ENCODE peak calls at places on chromosomes 4 and X, in nine cellular contexts. R is transverse colon, G is prostate gland, X is K562, C is GM23338, F is Panc1, Q is breast epithelium, I is HCT116, U is GM12878. K is an unnamed sample.

GRCh38 chrX:48910926-48911406 is 480 bp downstream of the SLC35A2 start:
- DNase-seq in X (peak), I (no peak), U (no peak), Q (no peak), C (no peak), F (no peak), G (no peak), R (no peak), K (no peak)

GRCh38 chr4:141248029-141248428 is 27.3 kb downstream of the ZNF330 start:
- DNase-seq in U (no peak), X (peak), Q (no peak), F (no peak), C (no peak), R (no peak), G (no peak), I (no peak), K (no peak)

GRCh38 chr4:127632420-127633403 is at the start of gene INTU:
- DNase-seq in U (no peak), F (peak), G (peak), Q (peak), I (peak), X (peak), R (peak), C (peak), K (peak)

GRCh38 chrX:98448524-98448923 is 1564.8 kb downstream of the RPA4 start:
- DNase-seq in C (peak), R (no peak), Q (no peak), I (no peak), G (no peak), F (no peak), X (no peak), U (no peak), K (no peak)

GRCh38 chr4:139227729-139228404 is 50.8 kb upstream of the ELF2 start:
- DNase-seq in I (peak), R (no peak), X (peak), Q (no peak), C (peak), U (no peak), F (no peak), G (no peak), K (no peak)

GRCh38 chr4:119286377-119287002 is 35.4 kb downstream of the FABP2 start:
- DNase-seq in R (no peak), I (peak), F (no peak), G (peak), C (peak), Q (no peak), X (peak), U (no peak), K (no peak)

GRCh38 chr4:23788027-23788426 is 101.8 kb downstream of the PPARGC1A start:
- DNase-seq in X (no peak), R (no peak), F (no peak), I (no peak), G (no peak), C (no peak), Q (no peak), U (no peak), K (no peak)

GRCh38 chr4:53563824-53564223 is 27.5 kb downstream of the LNX1 start:
- DNase-seq in F (no peak), Q (no peak), X (no peak), G (no peak), U (peak), C (no peak), R (no peak), I (no peak), K (no peak)

GRCh38 chr4:1206299-1207156 is 34.1 kb upstream of the SPON2 start:
- DNase-seq in F (no peak), R (peak), G (no peak), X (no peak), Q (no peak), U (no peak), I (no peak), C (no peak), K (no peak)

GRCh38 chr4:10082459-10083272 is 33.9 kb downstream of the WDR1 start:
- DNase-seq in C (no peak), F (no peak), G (no peak), Q (no peak), I (no peak), U (no peak), R (peak), X (no peak), K (no peak)

GRCh38 chrX:19751068-19751467 is 136.3 kb downstream of the SH3KBP1 start:
- DNase-seq in U (no peak), R (no peak), X (no peak), Q (no peak), I (no peak), G (no peak), F (no peak), C (peak), K (no peak)

GRCh38 chr4:83771113-83771705 is 235.3 kb downstream of the GPAT3 start:
- DNase-seq in F (peak), G (no peak), U (no peak), I (peak), X (peak), R (peak), Q (no peak), C (peak), K (no peak)

GRCh38 chrX:129823115-129823514 is 20.6 kb downstream of the ZDHHC9 start:
- DNase-seq in Q (no peak), I (no peak), X (peak), C (peak), R (peak), G (no peak), F (no peak), U (no peak), K (no peak)

GRCh38 chr4:148651991-148652390 is 209.8 kb upstream of the NR3C2 start:
- DNase-seq in G (no peak), C (peak), I (no peak), F (no peak), R (no peak), Q (no peak), X (no peak), U (no peak), K (no peak)

GRCh38 chr4:143046454-143046853 is 138.3 kb upstream of the USP38 start:
- DNase-seq in X (no peak), U (no peak), I (no peak), Q (no peak), G (no peak), C (no peak), F (no peak), R (no peak), K (no peak)

GRCh38 chr4:96654045-96654444 is 814.2 kb downstream of the PDHA2 start:
- DNase-seq in R (no peak), I (no peak), X (no peak), U (no peak), C (no peak), Q (no peak), G (no peak), F (no peak), K (no peak)

DNA sequence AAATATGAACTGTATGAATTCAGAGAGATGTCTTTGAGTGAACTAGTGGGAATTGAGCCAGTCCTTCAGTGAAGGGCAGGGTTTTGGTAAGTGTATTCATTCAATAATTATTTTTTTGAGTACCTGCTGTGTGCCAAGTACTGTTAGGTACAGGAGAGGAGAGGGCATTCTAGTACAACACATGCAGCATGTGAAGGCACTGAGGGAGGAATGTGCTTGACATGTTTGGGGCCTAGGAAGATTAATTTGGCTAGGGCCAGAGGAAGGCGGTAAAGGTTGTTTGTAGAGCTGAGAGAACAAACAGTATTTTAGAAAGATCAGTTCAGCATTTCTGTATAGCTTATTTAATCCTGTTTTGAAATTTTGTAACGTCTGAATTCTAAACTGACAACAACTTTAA is 27.8 kb downstream of the APOOL start:
- DNase-seq in C (no peak), X (no peak), Q (no peak), R (no peak), U (no peak), F (no peak), I (no peak), G (no peak), K (no peak)
- TF ChIP-seq POLR2AphosphoS5 in C (no peak), X (no peak), Q (no peak), R (no peak), U (no peak), F (no peak), I (no peak), G (no peak), K (no peak)

GRCh38 chr4:6251365-6251764 is 18.3 kb upstream of the WFS1 start:
- DNase-seq in R (no peak), X (no peak), C (no peak), F (no peak), G (no peak), Q (no peak), U (no peak), I (no peak), K (no peak)
- TF ChIP-seq POLR2AphosphoS5 in R (no peak), X (no peak), C (no peak), F (no peak), G (no peak), Q (no peak), U (no peak), I (no peak), K (no peak)

GRCh38 chr4:158766419-158767044 is 2.3 kb upstream of the FNIP2 start:
- DNase-seq in I (no peak), X (no peak), C (no peak), F (no peak), R (no peak), Q (no peak), G (no peak), U (no peak), K (no peak)

GRCh38 chr4:158770671-158771070 is 1.8 kb downstream of the FNIP2 start:
- DNase-seq in Q (no peak), U (no peak), G (no peak), X (no peak), C (no peak), F (no peak), R (no peak), I (no peak), K (no peak)

GRCh38 chr4:158771776-158772175 is 3.0 kb downstream of the FNIP2 start:
- DNase-seq in C (no peak), G (no peak), U (no peak), I (no peak), Q (no peak), F (no peak), X (no peak), R (no peak), K (no peak)

GRCh38 chr4:158769175-158769831 is 477 bp downstream of the FNIP2 start:
- DNase-seq in C (peak), G (peak), X (peak), F (no peak), I (no peak), R (peak), U (no peak), Q (no peak), K (no peak)

DNA sequence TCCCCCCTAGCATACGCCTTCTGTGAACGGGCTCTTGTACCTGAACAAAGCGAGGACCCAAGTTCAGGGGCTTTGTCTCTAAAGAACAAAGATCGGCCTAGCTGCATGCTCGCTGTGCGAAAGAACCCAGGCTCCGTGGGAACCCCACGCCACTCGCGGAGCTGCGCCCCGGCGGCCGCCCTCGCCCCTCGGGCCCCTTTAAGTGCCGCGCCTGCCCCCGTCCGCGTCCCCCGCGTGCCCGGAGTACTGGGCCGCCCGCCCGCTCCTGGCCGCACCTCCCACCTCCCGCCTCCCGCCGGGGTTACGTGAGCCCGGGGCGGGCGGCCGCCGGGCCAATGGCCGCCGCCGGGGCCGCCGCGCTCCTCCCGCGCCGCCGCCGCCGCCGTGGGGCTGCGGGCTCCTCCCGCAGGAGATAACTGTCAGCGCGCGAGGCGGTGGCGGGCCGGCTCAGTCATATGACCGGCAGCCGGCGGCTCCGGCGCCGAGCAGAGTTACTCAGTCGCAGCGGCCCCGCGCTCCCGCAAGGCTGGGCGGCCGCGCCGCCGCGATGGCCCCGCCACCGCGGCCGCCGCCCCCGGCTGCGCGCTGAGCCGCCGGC is at the start of gene FNIP2:
- DNase-seq in F (no peak), I (peak), C (peak), U (no peak), Q (peak), G (peak), R (peak), X (peak), K (peak)
- TF ChIP-seq POLR2AphosphoS5 in F (peak), I (peak), C (peak), U (no peak), Q (peak), G (no peak), R (peak), X (peak), K (peak)

DNA sequence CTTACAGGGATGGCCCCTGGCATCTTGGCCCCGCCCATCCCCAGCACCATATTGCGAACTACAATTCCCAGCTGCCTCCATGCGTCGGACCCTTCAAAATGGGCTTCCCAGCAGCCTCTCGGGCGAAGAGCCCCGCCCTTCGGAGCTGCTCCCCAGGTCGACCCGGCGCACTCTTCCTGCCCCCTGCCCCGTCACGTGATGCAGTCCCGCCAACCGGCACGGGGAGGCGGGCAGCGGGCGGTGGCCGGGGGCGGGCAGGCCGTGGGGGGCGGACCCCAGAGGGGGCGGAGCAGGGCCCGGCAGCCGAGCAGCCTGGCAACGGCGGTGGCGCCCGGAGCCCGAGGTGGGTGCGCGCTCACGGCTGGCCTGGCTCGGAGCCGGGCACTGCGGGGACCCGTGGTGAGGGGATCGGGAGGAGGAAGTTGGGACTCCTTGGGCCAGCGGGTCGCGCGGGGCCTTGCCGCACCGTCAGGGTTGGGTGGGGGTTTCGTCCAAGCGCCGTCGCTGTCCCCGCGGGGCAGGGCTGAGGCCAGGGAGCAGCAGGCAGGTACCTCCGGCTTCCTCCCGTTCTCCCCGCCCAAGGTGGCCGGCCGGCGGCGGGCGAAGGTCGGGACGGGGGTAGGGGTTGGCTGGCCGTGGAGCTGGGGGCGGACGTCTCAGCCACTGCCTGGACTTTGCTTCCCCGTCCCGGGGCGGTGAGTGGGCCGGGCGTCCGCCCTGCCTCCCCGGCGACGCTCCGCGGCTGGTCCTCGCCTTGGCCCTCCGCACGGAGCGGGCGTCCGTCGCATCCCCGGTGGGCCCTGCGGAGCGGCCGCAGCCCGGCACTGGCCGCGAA is at the start of gene MTM1:
- DNase-seq in G (peak), I (peak), F (peak), C (peak), X (peak), Q (peak), R (peak), U (peak), K (peak)
- TF ChIP-seq POLR2AphosphoS5 in G (peak), I (peak), F (peak), C (peak), X (no peak), Q (no peak), R (peak), U (no peak), K (peak)

DNA sequence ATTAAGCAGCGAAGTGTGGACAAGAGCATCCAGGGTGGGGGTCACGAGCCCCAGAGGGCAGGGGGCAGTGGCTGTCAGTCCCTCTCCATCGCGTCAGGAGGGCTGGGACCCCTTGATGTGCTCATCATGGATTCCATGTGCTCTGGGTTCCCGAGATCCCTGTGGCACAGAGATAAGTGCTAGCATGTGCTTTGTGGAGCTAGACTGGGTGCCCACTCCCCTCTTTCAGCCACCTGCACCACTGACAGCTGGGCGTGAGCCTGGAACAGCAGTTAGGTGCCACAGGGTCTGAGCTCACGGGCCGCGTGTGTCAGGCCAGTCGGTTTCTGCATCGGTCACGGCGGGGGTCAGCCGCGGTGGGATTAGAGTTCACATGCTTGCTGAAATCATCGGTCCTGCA is 24.3 kb downstream of the CPZ start:
- DNase-seq in R (no peak), U (no peak), X (no peak), C (no peak), F (no peak), I (no peak), G (no peak), Q (no peak), K (no peak)
- TF ChIP-seq POLR2AphosphoS5 in R (no peak), U (no peak), X (no peak), C (no peak), F (no peak), I (no peak), G (no peak), Q (no peak), K (no peak)

K was measured in esophagus muscularis mucosa.